ENCODE peak calls at places on chromosomes 6 and 20, in ten cellular contexts. Q is fibroblast of pulmonary artery; V is CD8-positive, alpha-beta T cell; A is upper lobe of left lung; P is tibial nerve; L is PC-9; C is retinal pigment epithelial cell; F is epithelial cell of esophagus; S is B cell; U is fibroblast of lung. E is an unnamed sample.

GRCh38 chr6:41477572-41477971 is 68.6 kb upstream of the FOXP4 start:
- DNase-seq in L (no peak), F (no peak), P (no peak), Q (peak; percentile 22), U (no peak), V (no peak), C (no peak), A (no peak), S (no peak), E (no peak)

GRCh38 chr6:46042355-46042999 is 26.8 kb upstream of the CLIC5 start:
- DNase-seq in A (no peak), Q (peak; percentile 52), S (no peak), F (peak; percentile 62), C (no peak), L (peak; percentile 18), P (no peak), V (no peak), U (peak; percentile 54), E (peak; percentile 9)

GRCh38 chr6:39995633-39996032 is 61.4 kb upstream of the MOCS1 start:
- DNase-seq in L (no peak), A (no peak), C (no peak), Q (no peak), S (no peak), P (no peak), V (no peak), U (no peak), F (no peak), E (no peak)

GRCh38 chr6:117591405-117591804 is 10.9 kb downstream of the GOPC start:
- DNase-seq in Q (peak; percentile 21), V (no peak), S (no peak), P (no peak), C (no peak), U (no peak), A (no peak), L (no peak), F (peak; percentile 10), E (no peak)

GRCh38 chr6:42013134-42013516 is 37.2 kb upstream of the TAF8 start:
- DNase-seq in L (no peak), S (no peak), A (no peak), C (no peak), Q (no peak), P (no peak), U (no peak), F (no peak), V (no peak), E (peak; percentile 67)

GRCh38 chr6:122839477-122839876 is 50.4 kb downstream of the SMPDL3A start:
- DNase-seq in C (no peak), V (peak; percentile 43), F (peak; percentile 72), U (peak; percentile 65), A (no peak), Q (peak; percentile 70), S (peak; percentile 65), P (peak; percentile 21), L (peak; percentile 54), E (peak; percentile 52)

GRCh38 chr6:94323853-94324252 is 904.5 kb upstream of the EPHA7 start:
- DNase-seq in Q (peak; percentile 1), F (no peak), P (no peak), A (no peak), C (no peak), S (no peak), U (peak; percentile 7), L (peak; percentile 1), V (no peak), E (no peak)

GRCh38 chr6:125558907-125559306 is 190.5 kb upstream of the HEY2 start:
- DNase-seq in V (no peak), U (no peak), C (no peak), A (no peak), P (no peak), L (peak; percentile 24), S (no peak), Q (no peak), F (peak; percentile 56), E (no peak)

GRCh38 chr6:75349262-75349984 is 64.8 kb upstream of the TMEM30A start:
- DNase-seq in V (no peak), S (no peak), L (no peak), P (no peak), Q (peak; percentile 72), U (peak; percentile 22), F (peak; percentile 14), A (peak; percentile 86), C (no peak), E (peak; percentile 13)
- TF ChIP-seq CTCF in V (no peak), S (no peak), L (no peak), P (no peak), Q (peak; percentile 30), U (peak; percentile 16), F (no peak), A (peak; percentile 35), C (peak; percentile 35), E (no peak)

DNA sequence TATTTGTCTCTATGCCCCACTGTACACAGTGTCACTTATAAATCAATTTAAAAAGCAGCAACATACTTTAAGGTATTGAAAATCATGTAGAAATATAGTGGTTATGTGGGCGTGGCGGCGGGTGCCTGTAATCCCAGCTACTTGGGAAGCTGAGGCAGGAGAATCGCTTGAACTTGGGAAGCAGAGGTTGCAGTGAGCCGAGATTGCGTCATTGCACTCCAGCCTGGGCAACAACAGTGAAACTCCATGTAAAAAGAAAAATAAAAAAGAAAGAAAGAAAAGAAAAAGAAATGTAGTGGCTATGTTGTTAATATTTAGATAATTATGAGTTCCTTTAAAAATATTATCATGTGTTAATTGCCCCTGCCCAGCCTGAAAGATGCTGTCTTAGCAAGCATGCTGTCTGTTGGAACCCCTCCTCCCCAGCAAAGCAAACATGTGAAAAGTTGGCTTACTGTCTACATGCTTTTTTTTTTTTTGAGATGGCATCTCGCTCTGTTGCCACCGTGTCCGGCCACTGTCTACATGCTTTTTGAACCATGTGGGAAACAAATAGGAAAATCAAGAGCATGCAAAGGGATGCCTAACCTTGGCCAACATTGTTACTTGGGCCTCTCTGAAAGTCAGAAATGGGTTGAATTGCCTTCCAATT is 151.4 kb upstream of the TSHZ2 start:
- DNase-seq in F (no peak), U (no peak), Q (no peak), V (no peak), A (peak; percentile 11), L (no peak), P (no peak), S (no peak), C (no peak), E (no peak)
- TF ChIP-seq CTCF in F (no peak), U (no peak), Q (no peak), V (no peak), A (no peak), L (no peak), P (no peak), S (no peak), C (no peak), E (no peak)

GRCh38 chr20:34636648-34637047 is 40.2 kb downstream of the PIGU start:
- DNase-seq in U (no peak), F (no peak), V (no peak), S (no peak), Q (peak; percentile 35), P (no peak), C (no peak), L (no peak), A (no peak), E (no peak)
- TF ChIP-seq CTCF in U (no peak), F (no peak), V (no peak), S (no peak), Q (no peak), P (no peak), C (no peak), L (no peak), A (no peak), E (no peak)

DNA sequence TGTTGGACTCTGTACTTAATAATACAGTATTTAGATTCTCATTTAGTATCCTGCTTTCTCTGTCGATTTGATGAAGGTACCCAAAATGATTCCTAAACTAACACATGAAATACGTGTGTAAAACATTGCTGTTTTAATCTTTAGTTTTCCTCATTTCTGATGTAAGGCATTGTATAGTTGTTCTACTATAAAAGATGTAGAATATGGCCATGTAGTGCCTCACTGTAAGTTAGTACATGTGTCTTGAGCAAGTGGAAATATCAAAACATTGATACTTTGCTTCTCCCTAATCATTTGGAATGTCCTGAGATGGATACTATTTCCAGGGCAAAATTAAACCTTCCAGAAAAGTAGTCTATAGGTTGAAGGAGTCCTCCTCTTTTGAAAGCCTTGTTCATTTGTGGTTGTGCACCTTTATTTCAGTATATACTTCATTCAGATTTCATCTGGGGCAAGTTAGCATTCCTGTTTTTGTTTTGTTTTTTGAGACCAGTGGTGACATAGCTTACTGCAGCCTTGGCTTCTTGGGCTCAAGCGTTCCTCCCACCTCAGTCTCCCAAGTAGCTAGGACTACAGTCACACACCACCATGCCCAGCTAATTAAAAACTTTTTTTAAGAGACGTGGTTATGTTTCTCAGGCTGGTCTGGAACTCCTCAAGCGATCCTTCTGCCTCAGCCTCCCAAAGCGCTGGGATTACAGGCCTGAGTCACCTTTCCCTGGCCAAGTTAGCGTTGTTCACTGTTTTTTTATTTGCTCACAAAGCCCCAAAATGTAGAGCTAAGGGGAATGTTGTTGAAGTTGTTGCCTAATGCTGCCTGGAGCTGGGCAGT is 11.6 kb downstream of the SRSF3 start:
- DNase-seq in C (no peak), S (no peak), U (no peak), L (no peak), A (no peak), F (no peak), V (no peak), Q (no peak), P (no peak), E (no peak)
- TF ChIP-seq CTCF in C (no peak), S (no peak), U (no peak), L (no peak), A (peak; percentile 31), F (peak; percentile 12), V (no peak), Q (peak; percentile 8), P (no peak), E (peak; percentile 33)